ENCODE peak calls at places on chromosomes 3 and 15, in eight cellular contexts. One of them, this sample, is unnamed.

GRCh38 chr3:126512026-126512425 is 5.5 kb downstream of the UROC1 start:
- DNase-seq in left ventricle myocardium inferior: no peak
- DNase-seq in GM23338: no peak
- DNase-seq in psoas muscle: peak
- DNase-seq in CD8-positive, alpha-beta memory T cell: no peak
- DNase-seq in uterus: no peak
- DNase-seq in aorta: peak
- DNase-seq in mesenchymal stem cell: no peak
- DNase-seq in this sample: no peak

GRCh38 chr3:40192628-40193027 is 116.9 kb upstream of the EIF1B start:
- DNase-seq in CD8-positive, alpha-beta memory T cell: no peak
- DNase-seq in aorta: no peak
- DNase-seq in psoas muscle: no peak
- DNase-seq in left ventricle myocardium inferior: no peak
- DNase-seq in mesenchymal stem cell: no peak
- DNase-seq in GM23338: peak
- DNase-seq in uterus: no peak
- DNase-seq in this sample: no peak

GRCh38 chr3:168989396-168989795 is 674.1 kb downstream of the MECOM start:
- DNase-seq in uterus: peak
- DNase-seq in psoas muscle: no peak
- DNase-seq in left ventricle myocardium inferior: no peak
- DNase-seq in aorta: no peak
- DNase-seq in mesenchymal stem cell: no peak
- DNase-seq in CD8-positive, alpha-beta memory T cell: no peak
- DNase-seq in GM23338: no peak
- DNase-seq in this sample: no peak

GRCh38 chr3:9422712-9423424 is 25.5 kb downstream of the SETD5 start:
- DNase-seq in left ventricle myocardium inferior: peak
- DNase-seq in CD8-positive, alpha-beta memory T cell: peak
- DNase-seq in aorta: peak
- DNase-seq in psoas muscle: peak
- DNase-seq in mesenchymal stem cell: peak
- DNase-seq in uterus: peak
- DNase-seq in GM23338: peak
- DNase-seq in this sample: no peak

GRCh38 chr15:90749754-90750153 is 32.6 kb downstream of the BLM start:
- DNase-seq in GM23338: peak
- DNase-seq in uterus: no peak
- DNase-seq in left ventricle myocardium inferior: no peak
- DNase-seq in CD8-positive, alpha-beta memory T cell: no peak
- DNase-seq in mesenchymal stem cell: no peak
- DNase-seq in psoas muscle: no peak
- DNase-seq in aorta: no peak
- DNase-seq in this sample: peak

GRCh38 chr3:105511031-105511430 is 144.3 kb downstream of the ALCAM start:
- DNase-seq in mesenchymal stem cell: no peak
- DNase-seq in psoas muscle: no peak
- DNase-seq in aorta: no peak
- DNase-seq in GM23338: no peak
- DNase-seq in uterus: no peak
- DNase-seq in CD8-positive, alpha-beta memory T cell: no peak
- DNase-seq in left ventricle myocardium inferior: no peak
- DNase-seq in this sample: no peak

GRCh38 chr15:83571820-83572707 is 81.9 kb upstream of the ADAMTSL3 start:
- DNase-seq in uterus: no peak
- DNase-seq in mesenchymal stem cell: peak
- DNase-seq in CD8-positive, alpha-beta memory T cell: no peak
- DNase-seq in psoas muscle: no peak
- DNase-seq in left ventricle myocardium inferior: no peak
- DNase-seq in aorta: no peak
- DNase-seq in GM23338: peak
- DNase-seq in this sample: peak

GRCh38 chr15:101637549-101638318 is 14.4 kb downstream of the TM2D3 start:
- DNase-seq in psoas muscle: no peak
- DNase-seq in uterus: no peak
- DNase-seq in aorta: no peak
- DNase-seq in left ventricle myocardium inferior: no peak
- DNase-seq in CD8-positive, alpha-beta memory T cell: no peak
- DNase-seq in GM23338: no peak
- DNase-seq in mesenchymal stem cell: no peak
- DNase-seq in this sample: no peak

GRCh38 chr15:80710635-80711553 is 15.8 kb downstream of the ABHD17C start:
- DNase-seq in aorta: no peak
- DNase-seq in uterus: no peak
- DNase-seq in mesenchymal stem cell: peak
- DNase-seq in left ventricle myocardium inferior: no peak
- DNase-seq in GM23338: no peak
- DNase-seq in CD8-positive, alpha-beta memory T cell: no peak
- DNase-seq in psoas muscle: no peak
- DNase-seq in this sample: no peak

GRCh38 chr15:99987701-99988100 is 254.5 kb upstream of the LYSMD4 start:
- DNase-seq in CD8-positive, alpha-beta memory T cell: no peak
- DNase-seq in GM23338: no peak
- DNase-seq in aorta: no peak
- DNase-seq in psoas muscle: no peak
- DNase-seq in mesenchymal stem cell: no peak
- DNase-seq in left ventricle myocardium inferior: no peak
- DNase-seq in uterus: no peak
- DNase-seq in this sample: no peak

GRCh38 chr3:123783811-123784210 is 100.3 kb downstream of the MYLK start:
- DNase-seq in CD8-positive, alpha-beta memory T cell: no peak
- DNase-seq in aorta: no peak
- DNase-seq in GM23338: no peak
- DNase-seq in psoas muscle: no peak
- DNase-seq in uterus: no peak
- DNase-seq in left ventricle myocardium inferior: no peak
- DNase-seq in mesenchymal stem cell: no peak
- DNase-seq in this sample: no peak

GRCh38 chr15:62147149-62148013 is 17.7 kb downstream of the C2CD4B start:
- DNase-seq in GM23338: no peak
- DNase-seq in aorta: no peak
- DNase-seq in CD8-positive, alpha-beta memory T cell: no peak
- DNase-seq in mesenchymal stem cell: no peak
- DNase-seq in uterus: no peak
- DNase-seq in left ventricle myocardium inferior: no peak
- DNase-seq in psoas muscle: no peak
- DNase-seq in this sample: no peak

GRCh38 chr15:37032091-37032775 is 68.1 kb downstream of the MEIS2 start:
- DNase-seq in CD8-positive, alpha-beta memory T cell: no peak
- DNase-seq in uterus: no peak
- DNase-seq in aorta: no peak
- DNase-seq in psoas muscle: no peak
- DNase-seq in mesenchymal stem cell: no peak
- DNase-seq in left ventricle myocardium inferior: no peak
- DNase-seq in GM23338: no peak
- DNase-seq in this sample: no peak

GRCh38 chr3:160381470-160381869 is 17.6 kb downstream of the IFT80 start:
- DNase-seq in psoas muscle: no peak
- DNase-seq in aorta: no peak
- DNase-seq in mesenchymal stem cell: peak
- DNase-seq in uterus: no peak
- DNase-seq in left ventricle myocardium inferior: no peak
- DNase-seq in GM23338: no peak
- DNase-seq in CD8-positive, alpha-beta memory T cell: no peak
- DNase-seq in this sample: no peak

GRCh38 chr3:69197922-69198540 is 75.6 kb upstream of the LMOD3 start:
- DNase-seq in uterus: no peak
- DNase-seq in aorta: no peak
- DNase-seq in GM23338: no peak
- DNase-seq in psoas muscle: no peak
- DNase-seq in mesenchymal stem cell: no peak
- DNase-seq in CD8-positive, alpha-beta memory T cell: peak
- DNase-seq in left ventricle myocardium inferior: no peak
- DNase-seq in this sample: peak

GRCh38 chr3:133745981-133746721 is at the start of gene TF:
- DNase-seq in aorta: peak
- DNase-seq in GM23338: peak
- DNase-seq in mesenchymal stem cell: no peak
- DNase-seq in left ventricle myocardium inferior: no peak
- DNase-seq in psoas muscle: no peak
- DNase-seq in uterus: no peak
- DNase-seq in CD8-positive, alpha-beta memory T cell: no peak
- DNase-seq in this sample: no peak

DNA sequence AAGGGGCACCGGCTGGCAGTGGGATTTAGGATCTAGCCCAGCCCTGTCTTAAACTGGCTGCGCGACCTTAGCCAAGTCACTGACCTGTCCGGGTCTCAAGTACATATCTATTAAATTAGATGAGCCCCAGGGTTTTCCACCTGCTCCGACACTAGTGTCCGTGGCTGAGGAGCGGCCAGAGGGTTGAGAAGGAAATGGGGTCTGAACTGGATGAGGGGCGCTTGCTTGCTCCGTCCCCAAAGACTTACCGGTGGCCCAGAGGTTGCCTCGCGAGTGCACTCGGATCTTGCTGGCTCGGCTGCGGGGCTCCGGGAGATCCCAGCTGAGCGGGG is 285 bp downstream of the NMB start:
- DNase-seq in aorta: no peak
- DNase-seq in psoas muscle: peak
- DNase-seq in CD8-positive, alpha-beta memory T cell: no peak
- DNase-seq in mesenchymal stem cell: peak
- DNase-seq in left ventricle myocardium inferior: no peak
- DNase-seq in uterus: peak
- DNase-seq in GM23338: peak
- DNase-seq in this sample: no peak
- H3K4me3 ChIP-seq in aorta: peak
- H3K4me3 ChIP-seq in psoas muscle: peak
- H3K4me3 ChIP-seq in CD8-positive, alpha-beta memory T cell: peak
- H3K4me3 ChIP-seq in mesenchymal stem cell: peak
- H3K4me3 ChIP-seq in left ventricle myocardium inferior: peak
- H3K4me3 ChIP-seq in uterus: peak
- H3K4me3 ChIP-seq in GM23338: peak
- H3K4me3 ChIP-seq in this sample: peak

DNA sequence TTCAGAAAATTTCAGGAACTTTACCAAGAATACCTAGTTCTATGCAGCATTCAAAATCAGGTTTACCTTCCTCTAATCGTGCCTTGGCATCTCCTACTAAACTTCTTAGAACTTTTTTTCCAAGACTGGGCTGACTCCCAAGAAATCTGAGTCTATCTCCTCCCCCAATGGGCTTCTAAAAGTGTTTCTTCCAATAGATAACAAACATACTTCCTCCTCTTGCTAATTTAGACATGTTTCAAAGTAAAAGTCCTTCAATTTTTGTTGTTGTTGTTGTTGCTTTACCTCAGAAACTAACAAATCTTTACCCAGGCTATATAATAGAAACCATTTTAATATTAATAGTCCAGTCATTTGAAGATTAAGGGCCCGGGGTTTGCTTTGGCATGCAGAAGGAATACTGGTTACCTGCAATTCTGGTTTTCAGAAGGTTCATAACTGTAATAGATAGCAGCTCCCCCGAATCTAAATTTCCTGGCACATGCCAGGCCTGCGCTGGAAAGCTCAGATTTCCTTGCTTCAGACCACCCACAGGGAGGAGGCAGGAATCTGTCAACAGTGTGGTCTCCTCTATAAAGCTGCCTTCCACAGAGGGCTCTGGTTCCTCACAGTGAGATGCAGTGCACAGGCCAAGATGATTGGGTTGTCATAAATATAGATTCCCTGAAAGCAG is 188.7 kb downstream of the THRB start:
- DNase-seq in GM23338: peak
- DNase-seq in CD8-positive, alpha-beta memory T cell: no peak
- DNase-seq in psoas muscle: no peak
- DNase-seq in mesenchymal stem cell: no peak
- DNase-seq in left ventricle myocardium inferior: no peak
- DNase-seq in aorta: no peak
- DNase-seq in uterus: no peak
- DNase-seq in this sample: no peak
- H3K27ac ChIP-seq in GM23338: no peak
- H3K27ac ChIP-seq in CD8-positive, alpha-beta memory T cell: no peak
- H3K27ac ChIP-seq in psoas muscle: peak
- H3K27ac ChIP-seq in mesenchymal stem cell: no peak
- H3K27ac ChIP-seq in left ventricle myocardium inferior: no peak
- H3K27ac ChIP-seq in aorta: peak
- H3K27ac ChIP-seq in uterus: no peak
- H3K27ac ChIP-seq in this sample: no peak

DNA sequence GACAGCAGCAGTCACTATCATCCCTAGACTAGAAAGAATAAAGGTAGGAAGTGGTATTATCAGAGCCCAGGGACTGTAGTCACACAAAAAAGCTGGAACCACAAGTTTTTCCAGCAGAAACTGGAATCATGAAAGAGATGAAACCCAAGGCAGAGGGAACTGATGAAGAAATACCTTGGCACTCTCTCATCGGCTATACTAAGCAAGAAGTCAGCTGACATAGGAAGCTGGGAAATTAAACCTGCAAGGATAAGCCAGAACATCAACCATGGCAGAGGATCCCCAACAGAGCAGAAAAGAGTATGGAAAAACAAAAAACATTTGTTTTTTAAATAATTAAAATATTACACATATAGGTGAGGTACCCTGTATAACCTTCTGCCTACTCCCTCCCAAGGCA is 86.5 kb downstream of the AQR start:
- DNase-seq in left ventricle myocardium inferior: no peak
- DNase-seq in psoas muscle: no peak
- DNase-seq in mesenchymal stem cell: no peak
- DNase-seq in uterus: no peak
- DNase-seq in aorta: no peak
- DNase-seq in GM23338: no peak
- DNase-seq in CD8-positive, alpha-beta memory T cell: no peak
- DNase-seq in this sample: no peak
- H3K4me3 ChIP-seq in left ventricle myocardium inferior: no peak
- H3K4me3 ChIP-seq in psoas muscle: no peak
- H3K4me3 ChIP-seq in mesenchymal stem cell: no peak
- H3K4me3 ChIP-seq in uterus: no peak
- H3K4me3 ChIP-seq in aorta: no peak
- H3K4me3 ChIP-seq in GM23338: no peak
- H3K4me3 ChIP-seq in CD8-positive, alpha-beta memory T cell: no peak
- H3K4me3 ChIP-seq in this sample: no peak

DNA sequence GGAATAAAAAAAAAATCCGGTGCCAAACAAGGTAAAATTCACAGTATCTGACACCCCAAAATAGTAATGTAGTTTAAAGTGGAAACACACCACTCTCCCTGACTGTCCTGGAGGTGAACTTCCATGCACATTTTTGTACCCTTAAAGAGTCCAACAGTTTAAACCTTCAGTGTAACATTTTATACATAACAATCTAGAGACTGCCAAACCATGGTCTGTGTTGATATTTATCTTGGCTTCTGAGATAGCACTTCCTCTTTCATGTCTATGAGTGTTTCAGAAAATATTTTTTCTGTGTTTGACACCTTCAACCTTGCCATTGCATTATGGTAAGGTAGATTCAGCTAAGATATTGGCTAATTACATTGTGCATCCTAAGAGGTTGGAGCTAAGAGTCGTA is 13.9 kb downstream of the TMEM45A start:
- DNase-seq in left ventricle myocardium inferior: no peak
- DNase-seq in aorta: no peak
- DNase-seq in psoas muscle: no peak
- DNase-seq in mesenchymal stem cell: no peak
- DNase-seq in GM23338: no peak
- DNase-seq in CD8-positive, alpha-beta memory T cell: no peak
- DNase-seq in uterus: no peak
- DNase-seq in this sample: no peak
- H3K27ac ChIP-seq in left ventricle myocardium inferior: no peak
- H3K27ac ChIP-seq in aorta: no peak
- H3K27ac ChIP-seq in psoas muscle: no peak
- H3K27ac ChIP-seq in mesenchymal stem cell: no peak
- H3K27ac ChIP-seq in GM23338: no peak
- H3K27ac ChIP-seq in CD8-positive, alpha-beta memory T cell: no peak
- H3K27ac ChIP-seq in uterus: no peak
- H3K27ac ChIP-seq in this sample: no peak